ENCODE peak calls at places on chromosomes 12 and 14, in five cellular contexts. F is T-cell, A is iPS DF 6.9, N is AG09319, O is psoas muscle. R is an unnamed sample.

GRCh38 chr14:33052899-33053400 is 114.3 kb downstream of the NPAS3 start:
- DNase-seq in A (no peak), F (no peak), O (no peak), N (no peak), R (no peak)

GRCh38 chr14:103198429-103199140 is 75.3 kb downstream of the TNFAIP2 start:
- DNase-seq in F (no peak), N (peak), A (no peak), O (peak), R (no peak)

GRCh38 chr14:98947911-98948595 is 323.9 kb downstream of the BCL11B start:
- DNase-seq in O (no peak), F (no peak), A (no peak), N (no peak), R (no peak)

GRCh38 chr12:1993871-1994371 is 10.3 kb downstream of the DCP1B start:
- DNase-seq in N (no peak), A (no peak), F (no peak), O (no peak), R (peak)

GRCh38 chr12:127562781-127563180 is 704.2 kb upstream of the TMEM132C start:
- DNase-seq in O (no peak), F (no peak), N (no peak), A (no peak), R (no peak)

GRCh38 chr12:99455350-99456037 is 192.1 kb upstream of the GARIN6 start:
- DNase-seq in F (no peak), A (no peak), O (no peak), N (peak), R (no peak)

GRCh38 chr12:59055204-59055839 is 135.0 kb upstream of the LRIG3 start:
- DNase-seq in F (no peak), N (no peak), O (no peak), A (no peak), R (no peak)

GRCh38 chr12:49974231-49974675 is 1.5 kb downstream of the AQP6 start:
- DNase-seq in O (peak), F (no peak), N (peak), A (no peak), R (no peak)

GRCh38 chr12:17661250-17661649 is 428.7 kb downstream of the RERGL start:
- DNase-seq in F (no peak), A (no peak), N (no peak), O (no peak), R (no peak)

GRCh38 chr12:3204143-3204542 is 127.0 kb downstream of the TSPAN9 start:
- DNase-seq in O (no peak), N (no peak), F (no peak), A (no peak), R (no peak)

GRCh38 chr12:24750263-24750662 is 198.6 kb downstream of the BCAT1 start:
- DNase-seq in O (no peak), N (no peak), A (no peak), F (no peak), R (no peak)

GRCh38 chr14:54177861-54178591 is 218.8 kb upstream of the CDKN3 start:
- DNase-seq in A (no peak), N (no peak), O (no peak), F (no peak), R (no peak)

GRCh38 chr12:93802293-93802692 is 125.1 kb downstream of the CRADD start:
- DNase-seq in N (no peak), F (no peak), O (no peak), A (no peak), R (no peak)

GRCh38 chr14:30291216-30291615 is 267.7 kb upstream of the G2E3 start:
- DNase-seq in A (no peak), N (peak), O (no peak), F (no peak), R (no peak)

GRCh38 chr14:75374911-75375310 is 52.9 kb upstream of the JDP2 start:
- DNase-seq in O (no peak), F (no peak), A (no peak), N (no peak), R (no peak)

GRCh38 chr12:57461904-57462306 is 2.3 kb downstream of the GLI1 start:
- DNase-seq in N (no peak), F (no peak), A (no peak), O (no peak), R (no peak)

GRCh38 chr12:103312742-103313354 is 182.9 kb downstream of the C12orf42 start:
- DNase-seq in O (no peak), N (no peak), A (no peak), F (no peak), R (no peak)

GRCh38 chr14:75562048-75562447 is 16.4 kb upstream of the FLVCR2 start:
- DNase-seq in A (no peak), O (no peak), F (no peak), N (no peak), R (no peak)

GRCh38 chr14:61607570-61608244 is 87.6 kb upstream of the HIF1A start:
- DNase-seq in O (no peak), F (no peak), A (no peak), N (no peak), R (no peak)

R was measured in CD4-positive, alpha-beta memory T cell.